ENCODE peak calls at places on chromosomes 3 and 15, in five cellular contexts. R, P, C, Q and J are unnamed samples.

GRCh38 chr3:58093573-58094195 is 85.5 kb downstream of the FLNB start:
- ATAC-seq in P (no peak), C (peak), Q (no peak), R (no peak), J (no peak)

GRCh38 chr3:31288641-31289100 is 244.1 kb upstream of the STT3B start:
- ATAC-seq in R (no peak), P (no peak), C (no peak), Q (peak), J (peak)

GRCh38 chr3:24505678-24506560 is 11.3 kb upstream of the THRB start:
- ATAC-seq in P (no peak), R (no peak), Q (no peak), C (no peak), J (no peak)

GRCh38 chr3:52333869-52334557 is 17.9 kb downstream of the DNAH1 start:
- ATAC-seq in P (no peak), R (no peak), Q (no peak), C (no peak), J (no peak)

GRCh38 chr3:43914269-43914668 is 223.5 kb downstream of the ABHD5 start:
- ATAC-seq in R (no peak), P (no peak), Q (no peak), C (no peak), J (no peak)

GRCh38 chr3:9913601-9914000 is 3.3 kb upstream of the IL17RC start:
- ATAC-seq in C (no peak), P (no peak), R (no peak), Q (no peak), J (no peak)

GRCh38 chr15:98003528-98003927 is 43.0 kb downstream of the ARRDC4 start:
- ATAC-seq in P (no peak), R (no peak), Q (no peak), C (no peak), J (no peak)

GRCh38 chr3:177463863-177464262 is 266.6 kb upstream of the TBL1XR1 start:
- ATAC-seq in C (peak), Q (no peak), R (no peak), P (no peak), J (no peak)

GRCh38 chr15:64642875-64643274 is 132.5 kb downstream of the RBPMS2 start:
- ATAC-seq in R (no peak), P (no peak), C (no peak), Q (no peak), J (no peak)

GRCh38 chr15:76860201-76860600 is 44.9 kb downstream of the SCAPER start:
- ATAC-seq in C (no peak), R (no peak), Q (no peak), P (no peak), J (no peak)

GRCh38 chr3:128089135-128089534 is 34.5 kb downstream of the RUVBL1 start:
- ATAC-seq in C (no peak), P (no peak), Q (no peak), R (no peak), J (no peak)

GRCh38 chr15:57025264-57025939 is 107.0 kb downstream of the TCF12 start:
- ATAC-seq in C (no peak), R (no peak), P (no peak), Q (no peak), J (no peak)

GRCh38 chr3:25603703-25604102 is 61.0 kb downstream of the TOP2B start:
- ATAC-seq in Q (peak), C (peak), R (no peak), P (no peak), J (peak)

GRCh38 chr3:51729005-51729633 is 22.3 kb downstream of the GRM2 start:
- ATAC-seq in Q (no peak), R (no peak), C (no peak), P (no peak), J (no peak)

GRCh38 chr3:23111799-23112198 is 91.3 kb upstream of the UBE2E2 start:
- ATAC-seq in C (no peak), Q (no peak), R (no peak), P (no peak), J (no peak)

GRCh38 chr3:186985713-186986364 is 55.5 kb downstream of the ST6GAL1 start:
- ATAC-seq in C (no peak), Q (peak), R (no peak), P (no peak), J (no peak)